ENCODE peak calls at places on chromosome 11, in five cellular contexts. F, L, Y, K and E are unnamed samples.

GRCh38 chr11:34318111-34319037 is 39.4 kb downstream of the ABTB2 start:
- DNase-seq in F (no peak), Y (no peak), L (no peak), K (no peak), E (no peak)

GRCh38 chr11:63489879-63490278 is 1.1 kb downstream of the PLAAT5 start:
- DNase-seq in K (no peak), Y (no peak), L (no peak), F (no peak), E (no peak)

GRCh38 chr11:122108192-122108799 is 7.7 kb downstream of the BLID start:
- DNase-seq in K (no peak), F (peak; percentile 50), L (peak; percentile 46), Y (no peak), E (no peak)

GRCh38 chr11:62544521-62545436 is 1.8 kb downstream of the AHNAK start:
- DNase-seq in L (no peak), Y (no peak), K (no peak), F (peak; percentile 68), E (no peak)

GRCh38 chr11:134383576-134384221 is 28.3 kb downstream of the B3GAT1 start:
- DNase-seq in F (no peak), K (no peak), L (no peak), Y (no peak), E (no peak)

GRCh38 chr11:89443366-89444303 is 47.5 kb downstream of the NOX4 start:
- DNase-seq in F (no peak), L (no peak), K (no peak), Y (no peak), E (no peak)

GRCh38 chr11:133762538-133762937 is 82.8 kb downstream of the SPATA19 start:
- DNase-seq in L (no peak), K (no peak), Y (no peak), F (no peak), E (no peak)

GRCh38 chr11:120688166-120688565 is 176.6 kb downstream of the GRIK4 start:
- DNase-seq in K (no peak), Y (no peak), F (no peak), L (no peak), E (no peak)

GRCh38 chr11:120061036-120061760 is 76.7 kb downstream of the TRIM29 start:
- DNase-seq in L (no peak), K (peak; percentile 68), F (peak; percentile 28), Y (no peak), E (no peak)

GRCh38 chr11:112412383-112412782 is 151.7 kb upstream of the PLET1 start:
- DNase-seq in F (no peak), L (no peak), Y (no peak), K (no peak), E (no peak)

GRCh38 chr11:68167474-68167873 is 45.6 kb downstream of the KMT5B start:
- DNase-seq in L (no peak), F (no peak), Y (no peak), K (no peak), E (no peak)

GRCh38 chr11:113397212-113397611 is 9.6 kb downstream of the ANKK1 start:
- DNase-seq in L (no peak), F (no peak), Y (no peak), K (no peak), E (no peak)

GRCh38 chr11:72263363-72263762 is 19.4 kb upstream of the PHOX2A start:
- DNase-seq in Y (no peak), L (no peak), K (no peak), F (no peak), E (no peak)

GRCh38 chr11:60566773-60567172 is 51.6 kb downstream of the MS4A13 start:
- DNase-seq in L (no peak), F (no peak), Y (no peak), K (no peak), E (no peak)

GRCh38 chr11:1448882-1449281 is 37.7 kb downstream of the MOB2 start:
- DNase-seq in K (no peak), L (no peak), Y (no peak), F (no peak), E (no peak)

GRCh38 chr11:34603129-34604001 is 17.5 kb upstream of the EHF start:
- DNase-seq in K (no peak), Y (no peak), F (no peak), L (no peak), E (no peak)

GRCh38 chr11:57482782-57483569 is 22.6 kb downstream of the RTN4RL2 start:
- DNase-seq in F (peak; percentile 88), L (peak; percentile 75), K (no peak), Y (peak; percentile 58), E (peak; percentile 74)

GRCh38 chr11:12075822-12076821 is 34.3 kb upstream of the MICAL2 start:
- DNase-seq in Y (no peak), F (no peak), L (no peak), K (peak; percentile 86), E (no peak)

GRCh38 chr11:134942633-134943032 is 530.6 kb upstream of the B3GAT1 start:
- DNase-seq in K (no peak), F (no peak), Y (no peak), L (no peak), E (no peak)

GRCh38 chr11:995752-996420 is 40.6 kb downstream of the MUC6 start:
- DNase-seq in L (no peak), K (no peak), Y (no peak), F (no peak), E (no peak)